ENCODE peak calls at places on chromosomes 4 and X, in five cellular contexts. K is IMR-90, O is mesendoderm, A is H1, Y is mesenchymal stem cell. B is an unnamed sample.

GRCh38 chr4:94507281-94507680 is 55.5 kb downstream of the PDLIM5 start:
- DNase-seq in K (no peak), O (no peak), A (no peak), Y (no peak), B (no peak)

GRCh38 chr4:147975325-147975724 is 243.4 kb downstream of the ARHGAP10 start:
- DNase-seq in K (peak; percentile 70), O (no peak), A (no peak), Y (peak; percentile 17), B (no peak)

GRCh38 chrX:69808375-69808774 is 192.5 kb downstream of the EDA start:
- DNase-seq in K (no peak), O (no peak), A (no peak), Y (no peak), B (no peak)

GRCh38 chr4:82842593-82842992 is 44.0 kb upstream of the SCD5 start:
- DNase-seq in K (peak; percentile 28), O (peak; percentile 48), A (no peak), Y (peak; percentile 59), B (no peak)

GRCh38 chrX:39289827-39290226 is 488.6 kb downstream of the MID1IP1 start:
- DNase-seq in K (no peak), O (no peak), A (no peak), Y (no peak), B (no peak)

GRCh38 chrX:143319526-143319925 is 197.7 kb downstream of the SPANXN3 start:
- DNase-seq in K (no peak), O (no peak), A (no peak), Y (no peak), B (no peak)

GRCh38 chr4:163941221-163941865 is 446.9 kb downstream of the TMA16 start:
- DNase-seq in K (no peak), O (no peak), A (no peak), Y (peak; percentile 2), B (no peak)

GRCh38 chrX:23756165-23756564 is 13.1 kb upstream of the ACOT9 start:
- DNase-seq in K (peak; percentile 41), O (peak; percentile 65), A (peak; percentile 61), Y (peak; percentile 59), B (peak; percentile 55)

GRCh38 chrX:21996872-21997271 is 35.3 kb upstream of the PHEX start:
- DNase-seq in K (peak; percentile 84), O (no peak), A (no peak), Y (peak; percentile 70), B (no peak)

GRCh38 chrX:150365953-150366911 is 3.1 kb downstream of the MAMLD1 start:
- DNase-seq in K (peak; percentile 64), O (peak; percentile 55), A (peak; percentile 51), Y (peak; percentile 83), B (peak; percentile 37)

GRCh38 chrX:9440116-9440844 is 24.6 kb upstream of the TBL1X start:
- DNase-seq in K (no peak), O (no peak), A (no peak), Y (no peak), B (no peak)

GRCh38 chrX:8306296-8306975 is 135.4 kb upstream of the VCX2 start:
- DNase-seq in K (no peak), O (no peak), A (no peak), Y (no peak), B (no peak)

GRCh38 chrX:34338046-34338445 is 205.9 kb upstream of the FAM47A start:
- DNase-seq in K (no peak), O (no peak), A (no peak), Y (no peak), B (no peak)

GRCh38 chrX:110966839-110967238 is 129.2 kb upstream of the PAK3 start:
- DNase-seq in K (no peak), O (no peak), A (no peak), Y (peak; percentile 1), B (no peak)

GRCh38 chr4:168776382-168776781 is 233.7 kb downstream of the CBR4 start:
- DNase-seq in K (no peak), O (no peak), A (no peak), Y (no peak), B (no peak)

GRCh38 chrX:79181401-79181800 is 36.9 kb downstream of the GPR174 start:
- DNase-seq in K (no peak), O (no peak), A (no peak), Y (no peak), B (no peak)

DNA sequence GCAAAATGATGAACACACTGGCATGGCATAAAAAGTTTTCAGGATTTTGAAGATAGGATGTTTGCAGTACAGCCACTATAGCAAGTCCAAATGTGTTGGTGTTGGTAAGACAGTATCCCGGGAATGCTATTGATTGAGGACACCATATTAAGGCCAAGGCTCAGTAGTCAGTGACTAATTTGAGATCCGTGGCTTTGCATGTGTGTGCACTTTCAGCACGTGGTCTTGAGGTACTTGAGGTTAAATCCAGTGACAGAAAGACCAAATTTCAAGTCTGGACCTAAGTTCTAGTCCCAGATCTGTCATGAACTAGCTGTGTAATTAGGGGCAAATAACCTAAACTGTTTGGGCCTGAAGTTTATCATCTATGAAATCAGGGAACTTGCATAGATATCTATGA is 76.5 kb upstream of the ETNPPL start:
- DNase-seq in K (no peak), O (no peak), A (no peak), Y (no peak), B (no peak)
- H4K8ac ChIP-seq in K (no peak overlapping the region), O (no peak overlapping the region), A (no peak overlapping the region), Y (no peak overlapping the region), B (no peak overlapping the region)

GRCh38 chr4:8534129-8534528 is 46.1 kb upstream of the GPR78 start:
- DNase-seq in K (peak; percentile 66), O (peak; percentile 96), A (peak; percentile 58), Y (peak; percentile 75), B (no peak)
- H3K79me1 ChIP-seq in K (no peaks in the 10 kb centered on the region), O (no peaks in the 10 kb centered on the region), A (no peaks in the 10 kb centered on the region), Y (no peaks in the 10 kb centered on the region), B (no peaks in the 10 kb centered on the region)

DNA sequence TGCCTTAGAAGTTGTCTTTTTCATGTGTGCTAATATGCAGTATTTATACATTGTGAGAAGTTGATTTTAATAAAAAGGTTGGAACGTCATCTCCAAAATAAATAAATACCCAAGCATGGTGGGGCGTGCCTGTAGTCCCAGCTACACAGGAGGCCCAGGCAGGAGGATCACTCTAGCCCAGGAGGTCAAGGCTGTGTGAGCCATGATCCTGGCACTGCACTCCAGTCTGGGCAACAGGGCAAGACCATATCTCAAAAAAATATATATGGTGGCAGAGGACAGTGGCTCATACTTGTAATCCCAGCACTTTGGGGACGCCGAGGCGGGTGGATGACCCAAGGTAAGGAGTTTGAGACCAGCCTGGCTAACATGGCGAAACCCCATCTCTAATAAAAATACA is 6.4 kb downstream of the SLBP start:
- DNase-seq in K (no peak), O (no peak), A (no peak), Y (no peak), B (no peak)
- H3K4ac ChIP-seq in K (no peak overlapping the region), O (no peak overlapping the region), A (no peak overlapping the region), Y (no peak overlapping the region), B (no peak overlapping the region)

GRCh38 chr4:184536070-184536880 is 61.9 kb upstream of the IRF2 start:
- DNase-seq in K (no peak), O (peak; percentile 41), A (no peak), Y (peak; percentile 7), B (no peak)

GRCh38 chr4:184537269-184538022 is 63.1 kb upstream of the IRF2 start:
- DNase-seq in K (peak; percentile 93), O (peak; percentile 97), A (peak; percentile 99), Y (peak; percentile 96), B (peak; percentile 94)

GRCh38 chr4:184540307-184540706 is 66.0 kb upstream of the IRF2 start:
- DNase-seq in K (no peak), O (no peak), A (no peak), Y (no peak), B (no peak)

GRCh38 chr4:184536881-184537248 is 62.5 kb upstream of the IRF2 start:
- DNase-seq in K (no peak), O (peak; percentile 41), A (no peak), Y (no peak), B (no peak)

GRCh38 chr4:184538023-184538599 is 63.8 kb upstream of the IRF2 start:
- DNase-seq in K (peak; percentile 90), O (peak; percentile 55), A (no peak), Y (peak; percentile 92), B (peak; percentile 70)
- H4K8ac ChIP-seq in K (peak overlapping the region; percentile 18), O (no peak overlapping the region), A (peak overlapping the region; percentile 39), Y (no peak overlapping the region), B (no peak overlapping the region)

GRCh38 chr4:128350449-128351045 is 62.9 kb upstream of the PGRMC2 start:
- DNase-seq in K (no peak), O (no peak), A (peak; percentile 56), Y (no peak), B (no peak)

GRCh38 chr4:128351502-128351901 is 63.9 kb upstream of the PGRMC2 start:
- DNase-seq in K (no peak), O (no peak), A (no peak), Y (no peak), B (no peak)

GRCh38 chr4:128355301-128355700 is 67.7 kb upstream of the PGRMC2 start:
- DNase-seq in K (no peak), O (peak; percentile 60), A (no peak), Y (peak; percentile 49), B (no peak)

GRCh38 chr4:128354205-128354821 is 66.7 kb upstream of the PGRMC2 start:
- DNase-seq in K (peak; percentile 97), O (peak; percentile 88), A (no peak), Y (peak; percentile 95), B (peak; percentile 11)

DNA sequence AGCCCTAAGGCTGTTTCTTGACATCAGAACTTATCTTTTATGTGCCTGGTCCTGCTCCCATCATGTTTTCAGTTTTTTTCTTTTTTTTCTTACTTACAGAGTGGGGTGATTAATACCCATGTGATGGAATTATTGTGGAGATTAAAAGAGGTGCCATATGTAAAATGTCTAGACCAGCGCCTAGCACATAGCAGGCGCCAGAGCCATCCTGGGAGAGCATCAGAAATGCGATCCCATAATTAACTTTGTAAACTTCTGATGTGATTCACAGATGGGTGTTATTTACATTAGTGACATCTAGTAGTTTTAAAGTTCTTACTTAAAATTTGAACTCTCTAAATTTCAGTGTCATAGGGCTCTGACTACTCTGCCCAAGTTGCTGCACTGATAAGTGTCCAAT is 66.2 kb upstream of the PGRMC2 start:
- DNase-seq in K (peak; percentile 74), O (no peak), A (no peak), Y (peak; percentile 90), B (no peak)
- H3K79me1 ChIP-seq in K (peaks cover 5% of the 10 kb centered on the region), O (no peaks in the 10 kb centered on the region), A (no peaks in the 10 kb centered on the region), Y (peaks cover 4% of the 10 kb centered on the region), B (no peaks in the 10 kb centered on the region)

GRCh38 chr4:1992468-1993168 is 16.2 kb downstream of the NELFA start:
- DNase-seq in K (no peak), O (peak; percentile 84), A (peak; percentile 91), Y (no peak), B (no peak)
- H3K4ac ChIP-seq in K (no peak overlapping the region), O (no peak overlapping the region), A (no peak overlapping the region), Y (no peak overlapping the region), B (no peak overlapping the region)

DNA sequence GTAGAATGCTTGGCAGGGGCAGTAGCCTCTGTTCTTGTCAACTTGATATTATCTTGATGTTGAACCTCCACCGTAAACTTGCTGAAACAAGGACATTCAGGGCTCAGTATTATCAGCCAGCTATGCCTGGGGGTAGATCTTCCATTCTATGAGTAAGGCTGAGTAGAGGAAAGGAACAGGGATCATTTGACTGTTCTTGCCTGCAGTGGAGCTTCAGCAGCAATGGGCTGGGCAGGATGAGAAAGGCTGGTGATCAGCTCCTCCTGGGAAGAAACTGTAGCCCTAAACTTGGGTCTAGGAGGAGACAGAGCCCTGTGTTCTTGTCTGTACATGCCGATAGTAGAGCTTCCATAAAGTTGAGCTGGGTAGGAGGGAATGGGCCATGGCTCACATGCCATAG is 127.2 kb downstream of the CCSER1 start:
- DNase-seq in K (no peak), O (peak; percentile 17), A (no peak), Y (no peak), B (no peak)
- H4K8ac ChIP-seq in K (no peak overlapping the region), O (no peak overlapping the region), A (no peak overlapping the region), Y (no peak overlapping the region), B (no peak overlapping the region)

B was measured in neuronal stem cell.